ENCODE peak calls at places on chromosome 2, in seven cellular contexts. D is H1, K is K562, H is HepG2, P is GM12892, J is SK-N-SH, A is GM12878. C is an unnamed sample.

GRCh38 chr2:216505133-216506106 is 6.8 kb downstream of the RPL37A start:
- DNase-seq in D (no peak), K (no peak), H (no peak), P (no peak), J (no peak), A (no peak), C (no peak)

GRCh38 chr2:96111823-96112500 is 4.4 kb downstream of the ADRA2B start:
- DNase-seq in D (no peak), K (no peak), H (no peak), P (no peak), J (no peak), A (no peak), C (no peak)

GRCh38 chr2:88809216-88809615 is 117.7 kb downstream of the RPIA start:
- DNase-seq in D (no peak), K (no peak), H (no peak), P (no peak), J (no peak), A (no peak), C (no peak)

GRCh38 chr2:202135111-202135874 is 62.2 kb downstream of the KIAA2012 start:
- DNase-seq in D (no peak), K (no peak), H (no peak), P (no peak), J (no peak), A (no peak), C (no peak)

GRCh38 chr2:54411801-54412354 is 44.2 kb upstream of the SPTBN1 start:
- DNase-seq in D (no peak), K (no peak), H (no peak), P (no peak), J (no peak), A (no peak), C (no peak)

GRCh38 chr2:134338180-134338579 is 84.3 kb downstream of the MGAT5 start:
- DNase-seq in D (no peak), K (no peak), H (no peak), P (no peak), J (no peak), A (no peak), C (no peak)

GRCh38 chr2:239293450-239294430 is 107.1 kb downstream of the HDAC4 start:
- DNase-seq in D (no peak), K (peak), H (no peak), P (no peak), J (no peak), A (peak), C (no peak)

GRCh38 chr2:16687949-16688348 is 22.3 kb upstream of the CYRIA start:
- DNase-seq in D (no peak), K (no peak), H (no peak), P (no peak), J (no peak), A (no peak), C (no peak)

GRCh38 chr2:68417931-68418330 is 49.2 kb downstream of the FBXO48 start:
- DNase-seq in D (no peak), K (no peak), H (no peak), P (no peak), J (no peak), A (no peak), C (no peak)

GRCh38 chr2:235534608-235535422 is 41.0 kb downstream of the AGAP1 start:
- DNase-seq in D (no peak), K (no peak), H (no peak), P (no peak), J (no peak), A (no peak), C (no peak)

GRCh38 chr2:11024687-11025086 is 113.0 kb downstream of the KCNF1 start:
- DNase-seq in D (no peak), K (no peak), H (no peak), P (no peak), J (no peak), A (no peak), C (no peak)

GRCh38 chr2:218024336-218024735 is 21.5 kb upstream of the TNS1 start:
- DNase-seq in D (no peak), K (no peak), H (no peak), P (no peak), J (peak), A (no peak), C (no peak)

GRCh38 chr2:36635194-36635593 is 37.2 kb upstream of the FEZ2 start:
- DNase-seq in D (no peak), K (no peak), H (no peak), P (no peak), J (no peak), A (no peak), C (no peak)

GRCh38 chr2:54771166-54771565 is 47.7 kb downstream of the EML6 start:
- DNase-seq in D (no peak), K (no peak), H (no peak), P (no peak), J (peak), A (no peak), C (no peak)

GRCh38 chr2:236311286-236311685 is 47.1 kb upstream of the ASB18 start:
- DNase-seq in D (no peak), K (no peak), H (no peak), P (no peak), J (no peak), A (no peak), C (no peak)

GRCh38 chr2:108010912-108011591 is 24.7 kb downstream of the SLC5A7 start:
- DNase-seq in D (no peak), K (no peak), H (no peak), P (no peak), J (no peak), A (no peak), C (no peak)

DNA sequence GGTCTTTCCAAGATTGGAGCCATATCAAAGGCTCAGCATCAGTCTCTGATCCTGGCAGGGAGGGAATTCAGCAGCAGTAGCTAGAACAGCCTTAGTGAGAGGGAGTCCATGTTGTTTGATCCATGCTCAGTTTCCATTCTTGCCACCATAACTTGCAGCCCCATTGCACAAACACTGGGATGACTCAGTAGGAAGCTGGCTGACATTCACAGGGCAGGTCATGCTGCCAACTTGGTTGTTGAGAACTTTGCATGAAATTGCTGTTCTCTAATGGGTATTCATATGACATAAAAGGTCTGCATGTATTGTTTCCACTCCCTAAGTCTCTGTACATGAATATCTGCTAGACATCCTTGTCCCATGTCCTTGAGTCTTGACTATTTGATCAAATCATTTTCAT is 29.9 kb upstream of the STAT4 start:
- DNase-seq in D (no peak), K (no peak), H (no peak), P (no peak), J (no peak), A (no peak), C (no peak)
- TF ChIP-seq TAF1 in D (no peak), K (no peak), H (no peak), P (no peak), J (no peak), A (no peak), C (no peak)

DNA sequence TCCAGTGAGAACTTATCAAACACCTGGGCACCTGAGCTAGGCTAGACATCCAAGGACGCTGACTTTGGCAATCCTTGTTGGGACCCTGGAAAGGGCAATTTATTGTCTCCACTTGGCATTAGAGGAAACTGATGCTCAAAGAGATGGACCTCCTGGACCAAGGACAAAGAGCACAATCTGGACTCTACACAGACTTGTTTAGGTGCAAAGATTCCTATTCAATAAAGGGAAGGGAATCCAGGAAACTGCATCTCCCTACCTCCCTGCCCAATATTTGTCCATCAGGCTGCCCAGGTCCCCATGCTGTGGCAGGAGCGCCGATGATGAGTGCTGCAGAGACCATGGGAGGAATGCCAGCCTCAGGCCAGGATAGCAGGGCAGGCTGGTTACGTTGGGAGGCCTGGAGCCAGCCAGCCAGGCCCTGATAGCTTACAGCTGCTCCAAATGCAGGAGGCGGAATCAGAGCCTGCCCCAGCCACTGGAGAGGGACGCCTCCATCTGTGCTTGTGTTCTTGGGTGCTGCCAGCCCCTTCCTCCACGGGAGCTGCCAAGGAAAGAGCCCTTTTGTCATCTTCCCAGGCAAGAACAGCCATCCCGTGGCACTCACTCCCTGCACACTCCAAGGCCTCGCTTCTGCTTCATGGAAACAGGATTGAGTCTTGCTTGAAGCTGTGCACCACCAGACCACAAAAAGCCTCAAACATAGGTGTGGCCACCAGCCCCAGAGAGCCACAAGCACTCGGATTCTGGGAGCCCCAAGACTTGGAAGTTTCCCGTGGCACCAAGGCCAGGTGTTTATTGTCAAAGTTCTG is 60.0 kb downstream of the HS1BP3 start:
- DNase-seq in D (no peak), K (no peak), H (no peak), P (no peak), J (peak), A (no peak), C (no peak)
- TF ChIP-seq TAF1 in D (no peak), K (no peak), H (no peak), P (no peak), J (no peak), A (no peak), C (no peak)

GRCh38 chr2:241885701-241886643 is 16.4 kb downstream of the RTP5 start:
- DNase-seq in D (no peak), K (no peak), H (no peak), P (no peak), J (no peak), A (no peak), C (no peak)
- TF ChIP-seq TAF1 in D (no peak), K (no peak), H (no peak), P (no peak), J (no peak), A (no peak), C (no peak)

GRCh38 chr2:229199267-229199666 is 71.8 kb downstream of the PID1 start:
- DNase-seq in D (no peak), K (no peak), H (no peak), P (no peak), J (no peak), A (no peak), C (no peak)

GRCh38 chr2:229191413-229191812 is 79.7 kb downstream of the PID1 start:
- DNase-seq in D (no peak), K (no peak), H (no peak), P (no peak), J (no peak), A (no peak), C (no peak)

GRCh38 chr2:229193281-229193680 is 77.8 kb downstream of the PID1 start:
- DNase-seq in D (no peak), K (no peak), H (no peak), P (no peak), J (no peak), A (no peak), C (no peak)

GRCh38 chr2:229196448-229196847 is 74.6 kb downstream of the PID1 start:
- DNase-seq in D (no peak), K (no peak), H (no peak), P (no peak), J (peak), A (no peak), C (no peak)

DNA sequence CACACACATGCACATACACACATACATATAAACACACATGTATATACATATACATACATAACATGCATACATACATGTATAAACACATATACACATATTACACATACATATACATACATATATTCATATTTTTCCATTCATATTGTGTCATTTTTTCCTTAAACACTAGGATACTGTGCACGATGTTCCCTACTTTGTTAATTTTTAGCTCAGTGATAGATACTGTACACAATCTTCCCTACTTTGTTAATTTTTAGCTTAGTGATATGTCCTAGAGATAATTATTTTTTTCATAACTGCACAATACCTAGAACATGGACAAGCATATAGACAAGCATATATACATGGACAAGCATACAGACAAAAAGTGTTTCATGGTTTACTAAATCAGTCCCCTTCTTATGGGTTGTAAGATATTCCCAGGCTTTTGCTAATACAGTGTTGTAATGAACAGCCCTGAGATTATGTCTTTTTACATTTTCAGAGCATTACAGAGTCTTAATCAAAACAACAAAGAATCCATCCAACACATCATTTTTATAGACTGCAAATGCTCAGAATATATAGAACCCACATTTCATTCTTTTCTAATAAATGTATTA is 75.6 kb downstream of the PID1 start:
- DNase-seq in D (no peak), K (no peak), H (no peak), P (no peak), J (no peak), A (no peak), C (no peak)
- TF ChIP-seq TAF1 in D (no peak), K (no peak), H (no peak), P (no peak), J (no peak), A (no peak), C (no peak)

GRCh38 chr2:187395276-187396015 is 52.6 kb downstream of the CALCRL start:
- DNase-seq in D (no peak), K (no peak), H (no peak), P (no peak), J (no peak), A (no peak), C (no peak)

GRCh38 chr2:187390891-187391290 is 57.2 kb downstream of the CALCRL start:
- DNase-seq in D (no peak), K (no peak), H (peak), P (no peak), J (no peak), A (no peak), C (no peak)
- TF ChIP-seq TAF1 in D (no peak), K (no peak), H (no peak), P (no peak), J (no peak), A (no peak), C (no peak)

DNA sequence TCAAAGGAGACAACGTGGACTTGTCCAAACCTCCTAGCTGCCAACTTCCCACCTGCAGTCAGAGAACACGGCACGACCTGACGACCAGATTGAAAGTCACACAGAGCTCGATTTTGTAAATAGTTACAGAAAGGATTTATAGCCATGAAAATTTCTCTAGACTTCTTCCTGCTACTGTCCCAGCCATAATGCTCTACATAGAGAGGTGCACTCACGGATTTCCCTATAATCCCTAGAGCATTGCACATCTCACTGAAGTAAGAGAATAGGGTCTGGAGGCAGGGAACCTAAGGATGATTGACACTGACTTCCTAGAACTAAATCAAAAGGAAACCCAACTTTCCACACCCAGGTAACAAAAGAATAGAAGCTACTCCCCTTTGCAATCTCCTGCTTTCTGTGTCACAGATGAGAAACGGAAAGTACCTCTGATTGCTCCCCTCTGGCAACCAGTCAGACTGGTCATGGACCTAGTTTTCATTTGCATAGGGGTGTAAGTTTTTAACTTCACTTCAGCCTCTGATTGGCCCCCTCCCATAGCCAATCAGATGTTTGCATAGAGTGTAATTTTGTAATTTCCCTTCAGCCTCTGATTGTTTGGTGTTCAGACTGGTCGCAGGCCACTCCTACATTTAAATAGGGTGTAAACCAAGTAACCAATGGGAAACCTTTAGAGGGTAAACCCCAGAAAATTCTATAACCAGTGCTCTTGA is 58.6 kb upstream of the FBXO11 start:
- DNase-seq in D (no peak), K (peak), H (no peak), P (no peak), J (no peak), A (peak), C (no peak)
- TF ChIP-seq TAF1 in D (no peak), K (no peak), H (no peak), P (no peak), J (no peak), A (no peak), C (no peak)

DNA sequence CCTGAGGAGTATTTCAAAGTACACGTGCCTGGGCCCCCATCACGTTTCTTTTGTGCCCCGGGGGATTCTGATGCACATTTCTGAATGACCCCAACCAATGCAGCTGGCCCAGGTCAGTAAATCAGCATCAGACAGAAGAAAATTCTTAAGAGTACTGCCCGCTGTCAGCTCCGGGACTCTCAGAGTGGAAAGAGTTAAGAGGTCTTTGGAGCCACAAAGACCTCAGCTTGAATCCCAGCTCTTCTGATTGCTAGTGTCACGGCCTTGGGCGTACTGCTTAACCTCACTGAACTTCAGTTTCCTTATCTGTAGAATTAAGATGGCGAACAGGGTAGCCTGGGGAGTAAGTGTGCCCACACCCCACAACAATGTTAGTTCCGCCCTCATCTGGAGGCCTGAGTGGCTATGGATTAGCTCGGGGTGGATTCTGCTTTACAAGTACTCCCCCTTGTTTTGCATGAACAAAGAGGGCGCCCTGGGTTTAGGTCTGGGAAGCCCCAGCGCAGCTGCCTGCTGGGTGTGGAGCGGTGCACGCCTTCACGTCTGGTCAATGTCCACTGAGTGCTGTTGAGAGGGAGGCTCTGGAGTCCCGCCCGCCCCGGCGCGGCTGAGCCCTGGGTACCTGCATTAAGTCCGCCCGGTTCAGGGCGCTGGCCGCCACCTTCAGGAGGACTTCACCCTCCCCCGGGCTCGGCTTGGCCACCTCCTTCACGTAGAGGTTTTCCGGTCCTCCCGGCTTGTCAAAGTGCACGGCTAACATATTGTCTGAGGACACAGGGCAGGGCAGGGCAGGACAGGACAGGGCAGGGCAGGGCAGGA is 858 bp downstream of the TP53I3 start:
- DNase-seq in D (peak), K (peak), H (peak), P (peak), J (peak), A (peak), C (peak)
- TF ChIP-seq TAF1 in D (peak), K (no peak), H (peak), P (peak), J (peak), A (peak), C (peak)

DNA sequence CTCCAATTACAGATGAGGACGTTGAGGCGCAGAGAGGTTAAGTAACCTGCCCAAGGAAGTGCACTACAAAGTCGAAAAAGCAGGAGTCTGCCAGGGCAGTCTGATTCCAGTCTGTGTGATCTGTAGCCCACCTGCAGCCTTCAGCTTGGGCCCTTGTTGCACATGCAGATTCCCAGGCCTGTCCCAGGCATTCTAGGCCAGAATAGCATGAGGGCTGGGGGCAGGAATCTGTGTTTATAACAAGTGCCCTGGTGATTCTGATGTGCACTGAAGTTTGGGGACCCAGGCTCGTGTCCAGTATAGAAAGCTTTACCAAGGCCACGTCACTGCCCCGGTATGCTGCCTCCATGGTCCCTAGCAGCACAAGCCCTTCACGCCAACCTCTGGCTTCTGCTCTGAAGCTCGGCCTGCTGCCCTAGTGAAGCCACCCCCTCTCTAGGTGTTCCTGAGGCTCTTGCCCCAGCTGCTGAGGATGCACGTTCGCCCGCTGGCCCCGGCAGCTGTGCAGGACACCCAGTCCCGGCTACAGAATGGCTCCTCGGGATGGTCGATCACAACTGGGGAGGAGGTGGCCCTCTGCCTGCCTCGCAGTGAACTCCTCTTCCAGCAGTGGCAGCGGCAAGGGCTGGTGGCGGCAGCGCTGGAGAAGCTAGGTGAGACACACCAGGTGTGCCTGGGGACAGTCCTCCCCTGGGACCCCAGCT is 4.6 kb downstream of the CHRNG start:
- DNase-seq in D (no peak), K (no peak), H (no peak), P (no peak), J (peak), A (no peak), C (no peak)
- TF ChIP-seq TAF1 in D (no peak), K (no peak), H (no peak), P (no peak), J (no peak), A (no peak), C (no peak)

DNA sequence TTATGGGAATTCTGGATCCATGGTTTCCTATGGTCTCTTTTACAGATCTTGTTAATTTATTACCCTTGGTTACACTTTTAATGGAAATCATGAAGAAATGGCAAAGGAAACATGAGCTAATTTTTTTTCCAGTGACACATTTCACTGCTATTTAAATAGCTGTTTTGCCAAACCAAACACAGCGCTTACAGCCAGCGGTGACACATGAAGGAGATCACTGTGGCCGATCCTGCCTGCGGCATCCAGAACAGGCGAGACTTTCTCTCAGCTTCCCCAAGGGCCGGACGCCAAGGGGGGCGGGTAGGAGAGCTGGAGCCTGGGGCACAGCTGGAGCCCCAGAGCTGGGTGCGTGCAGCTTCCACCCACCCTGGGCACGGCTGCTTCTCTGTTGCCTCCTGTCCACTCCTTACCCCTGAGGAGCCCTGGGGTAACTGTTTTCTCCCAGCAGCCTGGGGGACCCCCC is 81.4 kb upstream of the PKDCC start:
- DNase-seq in D (no peak), K (no peak), H (peak), P (no peak), J (no peak), A (no peak), C (no peak)
- TF ChIP-seq TAF1 in D (no peak), K (no peak), H (no peak), P (no peak), J (no peak), A (no peak), C (no peak)

C was measured in GM12891.